ENCODE peak calls at places on chromosomes 1 and 21, in eight cellular contexts. One of them, this sample, is unnamed.

GRCh38 chr1:207703712-207704111 is 48.1 kb upstream of the CD46 start:
- DNase-seq in neuronal stem cell: no peak
- DNase-seq in endodermal cell: no peak
- DNase-seq in heart right ventricle: no peak
- DNase-seq in osteoblast: no peak
- DNase-seq in tibial artery: no peak
- DNase-seq in adrenal gland: no peak
- DNase-seq in hepatocyte: no peak
- DNase-seq in this sample: no peak

GRCh38 chr1:205812271-205812877 is 624 bp downstream of the SLC41A1 start:
- DNase-seq in neuronal stem cell: peak; percentile 48
- DNase-seq in endodermal cell: peak; percentile 78
- DNase-seq in heart right ventricle: peak; percentile 36
- DNase-seq in osteoblast: peak; percentile 92
- DNase-seq in tibial artery: peak; percentile 38
- DNase-seq in adrenal gland: no peak
- DNase-seq in hepatocyte: peak; percentile 41
- DNase-seq in this sample: peak; percentile 89

GRCh38 chr1:112888630-112889029 is 67.4 kb downstream of the SLC16A1 start:
- DNase-seq in neuronal stem cell: no peak
- DNase-seq in endodermal cell: no peak
- DNase-seq in heart right ventricle: no peak
- DNase-seq in osteoblast: no peak
- DNase-seq in tibial artery: no peak
- DNase-seq in adrenal gland: no peak
- DNase-seq in hepatocyte: no peak
- DNase-seq in this sample: no peak

GRCh38 chr1:219350621-219351020 is 176.9 kb downstream of the LYPLAL1 start:
- DNase-seq in neuronal stem cell: no peak
- DNase-seq in endodermal cell: no peak
- DNase-seq in heart right ventricle: no peak
- DNase-seq in osteoblast: no peak
- DNase-seq in tibial artery: no peak
- DNase-seq in adrenal gland: no peak
- DNase-seq in hepatocyte: no peak
- DNase-seq in this sample: no peak

GRCh38 chr1:208461680-208462079 is 217.5 kb upstream of the PLXNA2 start:
- DNase-seq in neuronal stem cell: no peak
- DNase-seq in endodermal cell: no peak
- DNase-seq in heart right ventricle: no peak
- DNase-seq in osteoblast: no peak
- DNase-seq in tibial artery: no peak
- DNase-seq in adrenal gland: no peak
- DNase-seq in hepatocyte: no peak
- DNase-seq in this sample: peak; percentile 8

GRCh38 chr1:240173836-240174235 is 82.2 kb downstream of the FMN2 start:
- DNase-seq in neuronal stem cell: no peak
- DNase-seq in endodermal cell: no peak
- DNase-seq in heart right ventricle: no peak
- DNase-seq in osteoblast: peak; percentile 35
- DNase-seq in tibial artery: no peak
- DNase-seq in adrenal gland: no peak
- DNase-seq in hepatocyte: no peak
- DNase-seq in this sample: no peak

GRCh38 chr1:84496498-84496897 is 9.7 kb upstream of the SPATA1 start:
- DNase-seq in neuronal stem cell: no peak
- DNase-seq in endodermal cell: no peak
- DNase-seq in heart right ventricle: no peak
- DNase-seq in osteoblast: no peak
- DNase-seq in tibial artery: no peak
- DNase-seq in adrenal gland: no peak
- DNase-seq in hepatocyte: no peak
- DNase-seq in this sample: no peak

GRCh38 chr1:31189696-31190674 is 49.7 kb downstream of the NKAIN1 start:
- DNase-seq in neuronal stem cell: no peak
- DNase-seq in endodermal cell: no peak
- DNase-seq in heart right ventricle: no peak
- DNase-seq in osteoblast: no peak
- DNase-seq in tibial artery: no peak
- DNase-seq in adrenal gland: no peak
- DNase-seq in hepatocyte: no peak
- DNase-seq in this sample: no peak

GRCh38 chr1:15056515-15057285 is 96.8 kb upstream of the TMEM51 start:
- DNase-seq in neuronal stem cell: no peak
- DNase-seq in endodermal cell: no peak
- DNase-seq in heart right ventricle: no peak
- DNase-seq in osteoblast: peak; percentile 95
- DNase-seq in tibial artery: no peak
- DNase-seq in adrenal gland: peak; percentile 96
- DNase-seq in hepatocyte: no peak
- DNase-seq in this sample: no peak

GRCh38 chr1:10057305-10057704 is 24.5 kb downstream of the UBE4B start:
- DNase-seq in neuronal stem cell: no peak
- DNase-seq in endodermal cell: no peak
- DNase-seq in heart right ventricle: peak; percentile 12
- DNase-seq in osteoblast: no peak
- DNase-seq in tibial artery: peak; percentile 33
- DNase-seq in adrenal gland: peak; percentile 68
- DNase-seq in hepatocyte: no peak
- DNase-seq in this sample: no peak

GRCh38 chr1:184143449-184143848 is 91.9 kb downstream of the TSEN15 start:
- DNase-seq in neuronal stem cell: no peak
- DNase-seq in endodermal cell: no peak
- DNase-seq in heart right ventricle: no peak
- DNase-seq in osteoblast: no peak
- DNase-seq in tibial artery: no peak
- DNase-seq in adrenal gland: no peak
- DNase-seq in hepatocyte: no peak
- DNase-seq in this sample: no peak

GRCh38 chr1:151945725-151946365 is 36.5 kb upstream of the THEM4 start:
- DNase-seq in neuronal stem cell: peak; percentile 5
- DNase-seq in endodermal cell: peak; percentile 82
- DNase-seq in heart right ventricle: peak; percentile 92
- DNase-seq in osteoblast: peak; percentile 88
- DNase-seq in tibial artery: peak; percentile 94
- DNase-seq in adrenal gland: peak; percentile 93
- DNase-seq in hepatocyte: peak; percentile 91
- DNase-seq in this sample: peak; percentile 70

GRCh38 chr21:42495765-42496119 is 282 bp downstream of the RSPH1 start:
- DNase-seq in neuronal stem cell: no peak
- DNase-seq in endodermal cell: no peak
- DNase-seq in heart right ventricle: no peak
- DNase-seq in osteoblast: no peak
- DNase-seq in tibial artery: no peak
- DNase-seq in adrenal gland: no peak
- DNase-seq in hepatocyte: peak; percentile 70
- DNase-seq in this sample: no peak

GRCh38 chr21:35027558-35028450 is 21.3 kb downstream of the RUNX1 start:
- DNase-seq in neuronal stem cell: no peak
- DNase-seq in endodermal cell: no peak
- DNase-seq in heart right ventricle: no peak
- DNase-seq in osteoblast: no peak
- DNase-seq in tibial artery: no peak
- DNase-seq in adrenal gland: no peak
- DNase-seq in hepatocyte: no peak
- DNase-seq in this sample: no peak

GRCh38 chr21:26966360-26966977 is 419 bp downstream of the ADAMTS5 start:
- DNase-seq in neuronal stem cell: no peak
- DNase-seq in endodermal cell: no peak
- DNase-seq in heart right ventricle: no peak
- DNase-seq in osteoblast: peak; percentile 87
- DNase-seq in tibial artery: peak; percentile 52
- DNase-seq in adrenal gland: no peak
- DNase-seq in hepatocyte: peak; percentile 25
- DNase-seq in this sample: no peak
- H3K4me3 ChIP-seq in neuronal stem cell: peak overlapping the region; percentile 21
- H3K4me3 ChIP-seq in endodermal cell: peak overlapping the region; percentile 82
- H3K4me3 ChIP-seq in heart right ventricle: peak overlapping the region; percentile 57
- H3K4me3 ChIP-seq in osteoblast: peak overlapping the region; percentile 82
- H3K4me3 ChIP-seq in tibial artery: peak overlapping the region; percentile 62
- H3K4me3 ChIP-seq in adrenal gland: peak overlapping the region; percentile 53
- H3K4me3 ChIP-seq in hepatocyte: peak overlapping the region; percentile 70
- H3K4me3 ChIP-seq in this sample: peak overlapping the region; percentile 64

DNA sequence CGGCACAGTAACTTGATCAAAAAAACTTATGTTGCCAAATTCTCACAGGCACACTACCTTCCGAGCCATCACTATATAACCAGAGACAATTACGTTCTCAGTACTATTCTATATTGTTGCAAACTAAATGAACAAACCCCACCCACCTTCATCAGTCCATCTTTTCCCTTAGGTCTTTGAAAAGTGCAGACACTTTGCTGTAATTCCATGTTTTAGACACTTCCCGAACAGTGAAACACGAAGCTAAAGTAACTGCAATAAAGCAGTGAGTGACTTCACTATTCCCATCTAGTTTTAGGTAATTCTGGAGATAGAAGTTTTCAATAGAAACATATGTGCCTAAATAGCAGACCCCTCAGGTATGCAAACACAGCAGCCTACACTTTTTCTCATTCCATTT is 7.7 kb downstream of the SFPQ start:
- DNase-seq in neuronal stem cell: no peak
- DNase-seq in endodermal cell: no peak
- DNase-seq in heart right ventricle: no peak
- DNase-seq in osteoblast: no peak
- DNase-seq in tibial artery: no peak
- DNase-seq in adrenal gland: no peak
- DNase-seq in hepatocyte: no peak
- DNase-seq in this sample: no peak
- H3K36me3 ChIP-seq in neuronal stem cell: peaks cover 100% of the 10 kb centered on the region
- H3K36me3 ChIP-seq in endodermal cell: peaks cover 100% of the 10 kb centered on the region
- H3K36me3 ChIP-seq in heart right ventricle: peaks cover 100% of the 10 kb centered on the region
- H3K36me3 ChIP-seq in osteoblast: peaks cover 100% of the 10 kb centered on the region
- H3K36me3 ChIP-seq in tibial artery: peaks cover 100% of the 10 kb centered on the region
- H3K36me3 ChIP-seq in adrenal gland: peaks cover 100% of the 10 kb centered on the region
- H3K36me3 ChIP-seq in hepatocyte: peaks cover 8% of the 10 kb centered on the region
- H3K36me3 ChIP-seq in this sample: peaks cover 74% of the 10 kb centered on the region

GRCh38 chr1:110069302-110070281 is 880 bp downstream of the ALX3 start:
- DNase-seq in neuronal stem cell: no peak
- DNase-seq in endodermal cell: peak; percentile 80
- DNase-seq in heart right ventricle: no peak
- DNase-seq in osteoblast: peak; percentile 86
- DNase-seq in tibial artery: no peak
- DNase-seq in adrenal gland: no peak
- DNase-seq in hepatocyte: no peak
- DNase-seq in this sample: peak; percentile 86

GRCh38 chr1:110067429-110067956 is 3.0 kb downstream of the ALX3 start:
- DNase-seq in neuronal stem cell: no peak
- DNase-seq in endodermal cell: peak; percentile 80
- DNase-seq in heart right ventricle: no peak
- DNase-seq in osteoblast: peak; percentile 87
- DNase-seq in tibial artery: no peak
- DNase-seq in adrenal gland: no peak
- DNase-seq in hepatocyte: no peak
- DNase-seq in this sample: peak; percentile 82

GRCh38 chr1:110065841-110066240 is 4.6 kb downstream of the ALX3 start:
- DNase-seq in neuronal stem cell: no peak
- DNase-seq in endodermal cell: no peak
- DNase-seq in heart right ventricle: no peak
- DNase-seq in osteoblast: peak; percentile 95
- DNase-seq in tibial artery: no peak
- DNase-seq in adrenal gland: no peak
- DNase-seq in hepatocyte: no peak
- DNase-seq in this sample: no peak

GRCh38 chr1:110068646-110069301 is 1.7 kb downstream of the ALX3 start:
- DNase-seq in neuronal stem cell: no peak
- DNase-seq in endodermal cell: peak; percentile 75
- DNase-seq in heart right ventricle: no peak
- DNase-seq in osteoblast: peak; percentile 84
- DNase-seq in tibial artery: no peak
- DNase-seq in adrenal gland: no peak
- DNase-seq in hepatocyte: no peak
- DNase-seq in this sample: peak; percentile 89

DNA sequence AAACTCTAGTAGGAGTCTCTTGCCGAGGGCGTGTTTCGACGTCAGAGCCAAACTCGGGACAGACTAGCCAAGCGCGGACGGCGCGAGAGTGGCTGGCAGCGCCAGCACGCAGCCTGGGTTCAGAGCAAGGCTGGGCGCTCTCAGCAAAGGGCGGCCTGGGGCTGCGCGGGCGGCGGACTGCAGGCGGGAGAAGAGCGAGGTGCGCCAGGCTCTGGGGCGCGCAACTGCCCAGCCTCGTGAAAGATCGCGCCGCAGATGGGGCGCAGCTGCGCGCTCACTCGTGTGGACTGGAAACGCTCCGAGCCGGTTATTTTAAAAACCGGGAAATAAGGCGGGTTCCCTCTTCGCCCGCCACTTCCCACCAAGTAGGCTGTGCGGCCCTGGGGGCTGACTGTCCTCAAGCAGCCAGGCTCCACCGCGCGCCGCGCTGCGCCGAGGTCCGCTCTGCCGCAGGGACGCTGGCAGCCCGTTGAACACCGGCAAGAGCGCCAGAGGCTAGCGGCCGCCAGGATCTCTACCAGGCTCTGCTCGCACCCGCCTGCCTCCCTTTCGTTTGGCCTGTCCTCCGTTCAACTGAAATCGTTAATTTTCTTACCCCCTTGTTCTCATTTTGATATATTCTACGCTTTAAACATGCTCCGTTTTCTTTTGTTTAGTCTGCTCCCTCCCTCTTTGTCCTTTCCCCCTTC is 2.4 kb downstream of the ALX3 start:
- DNase-seq in neuronal stem cell: no peak
- DNase-seq in endodermal cell: peak; percentile 84
- DNase-seq in heart right ventricle: no peak
- DNase-seq in osteoblast: peak; percentile 73
- DNase-seq in tibial artery: no peak
- DNase-seq in adrenal gland: no peak
- DNase-seq in hepatocyte: no peak
- DNase-seq in this sample: peak; percentile 90
- H3K27me3 ChIP-seq in neuronal stem cell: peaks cover 68% of the 10 kb centered on the region
- H3K27me3 ChIP-seq in endodermal cell: peaks cover 80% of the 10 kb centered on the region
- H3K27me3 ChIP-seq in heart right ventricle: peaks cover 73% of the 10 kb centered on the region
- H3K27me3 ChIP-seq in osteoblast: peaks cover 61% of the 10 kb centered on the region
- H3K27me3 ChIP-seq in tibial artery: peaks cover 57% of the 10 kb centered on the region
- H3K27me3 ChIP-seq in adrenal gland: peaks cover 43% of the 10 kb centered on the region
- H3K27me3 ChIP-seq in hepatocyte: peaks cover 74% of the 10 kb centered on the region
- H3K27me3 ChIP-seq in this sample: peaks cover 85% of the 10 kb centered on the region

GRCh38 chr1:37634554-37635308 is at the start of gene RSPO1:
- DNase-seq in neuronal stem cell: peak; percentile 56
- DNase-seq in endodermal cell: peak; percentile 73
- DNase-seq in heart right ventricle: no peak
- DNase-seq in osteoblast: no peak
- DNase-seq in tibial artery: no peak
- DNase-seq in adrenal gland: no peak
- DNase-seq in hepatocyte: peak; percentile 21
- DNase-seq in this sample: peak; percentile 94

GRCh38 chr1:37631039-37631428 is 3.7 kb downstream of the RSPO1 start:
- DNase-seq in neuronal stem cell: no peak
- DNase-seq in endodermal cell: no peak
- DNase-seq in heart right ventricle: no peak
- DNase-seq in osteoblast: no peak
- DNase-seq in tibial artery: no peak
- DNase-seq in adrenal gland: no peak
- DNase-seq in hepatocyte: no peak
- DNase-seq in this sample: no peak

GRCh38 chr1:37633950-37634553 is 640 bp downstream of the RSPO1 start:
- DNase-seq in neuronal stem cell: no peak
- DNase-seq in endodermal cell: peak; percentile 60
- DNase-seq in heart right ventricle: no peak
- DNase-seq in osteoblast: no peak
- DNase-seq in tibial artery: no peak
- DNase-seq in adrenal gland: no peak
- DNase-seq in hepatocyte: no peak
- DNase-seq in this sample: peak; percentile 84

GRCh38 chr1:37635309-37635902 is 714 bp upstream of the RSPO1 start:
- DNase-seq in neuronal stem cell: no peak
- DNase-seq in endodermal cell: no peak
- DNase-seq in heart right ventricle: no peak
- DNase-seq in osteoblast: no peak
- DNase-seq in tibial artery: no peak
- DNase-seq in adrenal gland: no peak
- DNase-seq in hepatocyte: no peak
- DNase-seq in this sample: no peak

GRCh38 chr1:37633040-37633949 is 1.4 kb downstream of the RSPO1 start:
- DNase-seq in neuronal stem cell: no peak
- DNase-seq in endodermal cell: no peak
- DNase-seq in heart right ventricle: no peak
- DNase-seq in osteoblast: no peak
- DNase-seq in tibial artery: no peak
- DNase-seq in adrenal gland: no peak
- DNase-seq in hepatocyte: no peak
- DNase-seq in this sample: peak; percentile 72
- H3K4me3 ChIP-seq in neuronal stem cell: no peak overlapping the region
- H3K4me3 ChIP-seq in endodermal cell: no peak overlapping the region
- H3K4me3 ChIP-seq in heart right ventricle: no peak overlapping the region
- H3K4me3 ChIP-seq in osteoblast: no peak overlapping the region
- H3K4me3 ChIP-seq in tibial artery: peak overlapping the region; percentile 44
- H3K4me3 ChIP-seq in adrenal gland: no peak overlapping the region
- H3K4me3 ChIP-seq in hepatocyte: no peak overlapping the region
- H3K4me3 ChIP-seq in this sample: peak overlapping the region; percentile 40